ENCODE peak calls at places on chromosomes 12 and 14, in five cellular contexts. One of them, this sample, is unnamed.

GRCh38 chr14:54329082-54329695 is 67.6 kb upstream of the CDKN3 start:
- DNase-seq in PC-3: peak; percentile 96
- DNase-seq in PC-9: peak; percentile 47
- DNase-seq in hepatocyte: peak; percentile 73
- DNase-seq in astrocyte: peak; percentile 56
- DNase-seq in this sample: peak; percentile 51

GRCh38 chr12:14994610-14995009 is 21.8 kb downstream of the PDE6H start:
- DNase-seq in PC-3: no peak
- DNase-seq in PC-9: no peak
- DNase-seq in hepatocyte: no peak
- DNase-seq in astrocyte: peak; percentile 2
- DNase-seq in this sample: no peak

GRCh38 chr14:58535084-58535483 is 102.7 kb upstream of the DACT1 start:
- DNase-seq in PC-3: no peak
- DNase-seq in PC-9: no peak
- DNase-seq in hepatocyte: no peak
- DNase-seq in astrocyte: peak; percentile 46
- DNase-seq in this sample: no peak

GRCh38 chr14:37721976-37722659 is 126.7 kb downstream of the TTC6 start:
- DNase-seq in PC-3: no peak
- DNase-seq in PC-9: no peak
- DNase-seq in hepatocyte: no peak
- DNase-seq in astrocyte: no peak
- DNase-seq in this sample: peak; percentile 52

GRCh38 chr12:81468206-81468605 is 290.9 kb downstream of the PPFIA2 start:
- DNase-seq in PC-3: peak; percentile 37
- DNase-seq in PC-9: no peak
- DNase-seq in hepatocyte: no peak
- DNase-seq in astrocyte: peak; percentile 81
- DNase-seq in this sample: peak; percentile 3

GRCh38 chr14:52730708-52731111 is 744 bp downstream of the STYX start:
- DNase-seq in PC-3: peak; percentile 45
- DNase-seq in PC-9: no peak
- DNase-seq in hepatocyte: no peak
- DNase-seq in astrocyte: peak; percentile 14
- DNase-seq in this sample: peak; percentile 33

GRCh38 chr12:19833775-19834501 is 394.6 kb downstream of the AEBP2 start:
- DNase-seq in PC-3: peak; percentile 32
- DNase-seq in PC-9: no peak
- DNase-seq in hepatocyte: no peak
- DNase-seq in astrocyte: peak; percentile 69
- DNase-seq in this sample: peak; percentile 52

GRCh38 chr14:34981743-34982420 is 910 bp upstream of the SRP54 start:
- DNase-seq in PC-3: peak; percentile 49
- DNase-seq in PC-9: peak; percentile 15
- DNase-seq in hepatocyte: peak; percentile 53
- DNase-seq in astrocyte: peak; percentile 36
- DNase-seq in this sample: no peak

GRCh38 chr12:108576660-108577234 is 14.4 kb downstream of the ISCU start:
- DNase-seq in PC-3: no peak
- DNase-seq in PC-9: no peak
- DNase-seq in hepatocyte: no peak
- DNase-seq in astrocyte: peak; percentile 27
- DNase-seq in this sample: no peak

GRCh38 chr14:77139022-77139421 is 2.6 kb downstream of the ZDHHC22 start:
- DNase-seq in PC-3: no peak
- DNase-seq in PC-9: no peak
- DNase-seq in hepatocyte: no peak
- DNase-seq in astrocyte: no peak
- DNase-seq in this sample: no peak

GRCh38 chr14:57182760-57183503 is 85.8 kb downstream of the EXOC5 start:
- DNase-seq in PC-3: peak; percentile 67
- DNase-seq in PC-9: peak; percentile 1
- DNase-seq in hepatocyte: peak; percentile 18
- DNase-seq in astrocyte: no peak
- DNase-seq in this sample: peak; percentile 2

DNA sequence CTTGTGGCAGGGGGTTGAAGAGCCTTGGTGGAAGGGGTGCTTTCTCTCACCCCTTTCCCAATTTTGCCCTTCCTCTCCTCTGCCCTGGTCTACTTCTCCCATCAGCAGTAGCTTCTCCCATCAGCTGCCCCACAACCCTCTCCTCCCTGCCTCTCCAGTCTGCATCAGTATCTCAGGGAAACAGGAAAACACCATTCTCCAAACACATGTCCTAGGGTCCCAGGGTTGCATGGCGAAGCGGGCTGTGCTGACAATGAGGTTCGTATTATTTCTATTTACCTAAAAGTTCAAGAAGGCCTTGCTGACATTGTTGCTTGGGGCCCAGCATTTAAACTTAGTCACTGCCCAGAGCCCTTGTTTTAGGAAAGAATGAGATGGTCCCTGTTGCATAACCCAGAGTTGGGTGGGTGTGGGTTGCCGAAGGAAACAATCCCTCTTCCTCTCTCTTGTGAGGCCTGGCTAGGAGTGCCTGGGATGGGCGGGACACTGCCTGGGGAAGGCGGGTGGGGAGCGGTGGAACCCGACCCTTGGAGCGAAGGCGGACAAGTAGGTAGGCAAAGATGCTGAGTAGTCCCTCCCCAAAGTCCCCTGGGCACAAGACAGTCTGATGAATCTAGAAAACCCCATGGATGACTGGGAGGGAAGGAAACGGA is 1.3 kb upstream of the IGFBP6 start:
- DNase-seq in PC-3: peak; percentile 19
- DNase-seq in PC-9: peak; percentile 53
- DNase-seq in hepatocyte: no peak
- DNase-seq in astrocyte: peak; percentile 72
- DNase-seq in this sample: peak; percentile 48
- TF ChIP-seq EZH2 in PC-3: no peak
- TF ChIP-seq EZH2 in PC-9: no peak
- TF ChIP-seq EZH2 in hepatocyte: no peak
- TF ChIP-seq EZH2 in astrocyte: no peak
- TF ChIP-seq EZH2 in this sample: no peak

GRCh38 chr12:6834254-6834653 is 6.0 kb downstream of the P3H3 start:
- DNase-seq in PC-3: no peak
- DNase-seq in PC-9: no peak
- DNase-seq in hepatocyte: no peak
- DNase-seq in astrocyte: no peak
- DNase-seq in this sample: no peak
- H2AFZ ChIP-seq in PC-3: no peak overlapping the region
- H2AFZ ChIP-seq in PC-9: no peak overlapping the region
- H2AFZ ChIP-seq in hepatocyte: no peak overlapping the region
- H2AFZ ChIP-seq in astrocyte: no peak overlapping the region
- H2AFZ ChIP-seq in this sample: no peak overlapping the region

GRCh38 chr14:93906341-93907329 is 20.5 kb upstream of the FAM181A start:
- DNase-seq in PC-3: peak; percentile 73
- DNase-seq in PC-9: peak; percentile 2
- DNase-seq in hepatocyte: peak; percentile 75
- DNase-seq in astrocyte: no peak
- DNase-seq in this sample: peak; percentile 43
- TF ChIP-seq CTCF in PC-3: peak; percentile 82
- TF ChIP-seq CTCF in PC-9: peak; percentile 69
- TF ChIP-seq CTCF in hepatocyte: peak; percentile 63
- TF ChIP-seq CTCF in astrocyte: peak; percentile 56
- TF ChIP-seq CTCF in this sample: peak; percentile 79

DNA sequence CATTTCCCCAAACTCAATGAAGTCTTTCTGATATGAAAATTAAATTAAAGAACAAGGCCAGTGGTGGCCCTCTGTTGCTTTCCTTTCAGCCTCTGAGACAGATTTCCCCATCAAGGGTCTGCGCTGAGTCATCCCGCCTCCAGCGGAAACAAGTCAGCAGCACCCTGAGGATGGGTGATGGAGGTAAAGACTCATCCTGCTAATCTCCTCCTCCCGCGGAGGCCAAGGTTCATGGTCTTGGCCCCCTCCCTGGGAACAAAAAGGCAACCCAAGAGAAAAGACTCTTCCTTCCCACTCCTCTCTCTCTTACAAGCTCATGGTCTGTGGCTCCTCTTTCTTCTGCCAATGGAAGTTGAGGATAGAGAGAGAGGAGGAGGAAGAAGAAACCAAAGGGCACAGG is 9.0 kb upstream of the NUMB start:
- DNase-seq in PC-3: no peak
- DNase-seq in PC-9: no peak
- DNase-seq in hepatocyte: no peak
- DNase-seq in astrocyte: peak; percentile 44
- DNase-seq in this sample: no peak
- TF ChIP-seq EZH2 in PC-3: no peak
- TF ChIP-seq EZH2 in PC-9: no peak
- TF ChIP-seq EZH2 in hepatocyte: no peak
- TF ChIP-seq EZH2 in astrocyte: no peak
- TF ChIP-seq EZH2 in this sample: no peak

GRCh38 chr12:65828711-65829339 is 4.5 kb downstream of the HMGA2 start:
- DNase-seq in PC-3: peak; percentile 18
- DNase-seq in PC-9: no peak
- DNase-seq in hepatocyte: no peak
- DNase-seq in astrocyte: no peak
- DNase-seq in this sample: no peak
- H2AFZ ChIP-seq in PC-3: no peak overlapping the region
- H2AFZ ChIP-seq in PC-9: no peak overlapping the region
- H2AFZ ChIP-seq in hepatocyte: no peak overlapping the region
- H2AFZ ChIP-seq in astrocyte: no peak overlapping the region
- H2AFZ ChIP-seq in this sample: no peak overlapping the region

GRCh38 chr12:13000616-13000934 is 510 bp upstream of the HEBP1 start:
- DNase-seq in PC-3: peak; percentile 28
- DNase-seq in PC-9: no peak
- DNase-seq in hepatocyte: no peak
- DNase-seq in astrocyte: no peak
- DNase-seq in this sample: no peak
- TF ChIP-seq CTCF in PC-3: no peak
- TF ChIP-seq CTCF in PC-9: no peak
- TF ChIP-seq CTCF in hepatocyte: no peak
- TF ChIP-seq CTCF in astrocyte: no peak
- TF ChIP-seq CTCF in this sample: no peak

DNA sequence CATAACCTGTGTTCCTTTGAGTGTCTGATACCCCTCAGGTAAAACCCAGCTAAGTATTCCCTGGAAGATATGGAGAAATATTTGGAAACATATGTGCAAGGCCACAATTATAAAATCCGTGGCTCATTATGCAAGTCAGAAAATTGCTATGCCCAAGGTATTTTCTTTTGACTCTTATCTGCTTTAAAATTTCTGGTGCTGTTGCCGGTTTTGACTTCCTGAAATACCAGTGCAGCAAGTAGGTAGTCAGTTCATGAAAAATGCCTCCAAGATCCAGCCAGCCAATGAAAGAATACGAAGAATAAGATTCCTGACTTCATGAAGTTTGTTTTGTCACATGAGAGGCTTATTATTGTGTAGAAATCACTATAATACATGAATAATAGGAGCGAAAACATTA is 20.2 kb upstream of the FUT8 start:
- DNase-seq in PC-3: no peak
- DNase-seq in PC-9: peak; percentile 10
- DNase-seq in hepatocyte: no peak
- DNase-seq in astrocyte: no peak
- DNase-seq in this sample: no peak
- TF ChIP-seq EZH2 in PC-3: no peak
- TF ChIP-seq EZH2 in PC-9: no peak
- TF ChIP-seq EZH2 in hepatocyte: no peak
- TF ChIP-seq EZH2 in astrocyte: no peak
- TF ChIP-seq EZH2 in this sample: no peak

DNA sequence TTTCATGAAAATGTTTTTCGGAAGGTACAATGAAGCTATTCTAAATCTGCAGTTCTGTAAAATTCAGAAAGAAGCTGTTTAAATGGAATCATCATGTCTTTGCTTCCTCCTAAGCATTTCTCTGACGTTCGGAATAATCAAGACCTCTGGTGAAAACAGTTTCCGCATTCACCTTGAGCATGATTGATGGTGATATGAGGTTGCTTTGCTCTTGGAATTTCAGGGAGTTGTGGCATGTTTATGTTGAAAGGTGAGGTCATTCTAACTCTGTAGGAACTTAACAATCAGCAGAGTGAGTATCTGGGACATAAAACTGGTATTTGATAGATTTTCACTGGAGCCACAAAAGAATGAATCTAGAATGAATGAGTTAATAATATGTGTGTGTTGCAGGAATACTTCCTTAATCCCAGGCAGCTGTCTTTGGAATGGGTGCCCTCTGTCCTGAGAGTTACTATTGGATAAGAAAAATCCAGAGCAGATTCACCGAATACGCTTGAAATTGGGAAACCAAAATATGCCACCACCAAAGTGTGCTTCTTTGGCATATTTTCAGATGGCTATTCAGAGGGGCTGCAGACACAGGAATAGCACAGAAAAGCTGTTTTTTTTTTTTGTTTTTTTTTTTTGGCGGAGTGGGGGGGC is 599.2 kb downstream of the CCER1 start:
- DNase-seq in PC-3: no peak
- DNase-seq in PC-9: no peak
- DNase-seq in hepatocyte: peak; percentile 4
- DNase-seq in astrocyte: no peak
- DNase-seq in this sample: no peak
- H2AFZ ChIP-seq in PC-3: no peak overlapping the region
- H2AFZ ChIP-seq in PC-9: no peak overlapping the region
- H2AFZ ChIP-seq in hepatocyte: no peak overlapping the region
- H2AFZ ChIP-seq in astrocyte: no peak overlapping the region
- H2AFZ ChIP-seq in this sample: no peak overlapping the region